ENCODE peak calls at places on chromosomes 12 and 14, in seven cellular contexts. I is prostate gland, B is stomach, Y is Peyer's patch, N is right lobe of liver, E is vagina, W is HCT116. M is an unnamed sample.

GRCh38 chr14:105023791-105024480 is 3.1 kb upstream of the CDCA4 start:
- DNase-seq in B (no peak), I (no peak), N (no peak), E (no peak), Y (no peak), W (peak), M (no peak)

GRCh38 chr12:29537292-29537691 is 39.8 kb upstream of the OVCH1 start:
- DNase-seq in B (no peak), I (no peak), W (no peak), N (no peak), Y (no peak), E (no peak), M (no peak)

GRCh38 chr12:32612658-32613614 is 66.2 kb upstream of the DNM1L start:
- DNase-seq in E (no peak), Y (no peak), B (no peak), I (no peak), N (no peak), W (no peak), M (no peak)

GRCh38 chr12:57221169-57221917 is 4.7 kb downstream of the NXPH4 start:
- DNase-seq in E (no peak), B (no peak), I (no peak), W (no peak), Y (no peak), N (no peak), M (no peak)

GRCh38 chr12:31000751-31001150 is 72.9 kb upstream of the DDX11 start:
- DNase-seq in E (no peak), B (no peak), Y (peak), I (no peak), N (no peak), W (no peak), M (no peak)

GRCh38 chr12:118107694-118108093 is 3.9 kb upstream of the VSIG10 start:
- DNase-seq in B (no peak), W (no peak), E (no peak), Y (no peak), I (no peak), N (no peak), M (no peak)

GRCh38 chr14:36661506-36662257 is at the start of gene PAX9:
- DNase-seq in Y (peak), B (peak), E (no peak), I (peak), W (peak), N (peak), M (peak)

GRCh38 chr14:94601961-94602391 is 10.2 kb upstream of the SERPINA3 start:
- DNase-seq in I (peak), W (peak), Y (no peak), N (no peak), B (peak), E (no peak), M (no peak)

GRCh38 chr14:21526672-21527319 is 650 bp upstream of the SALL2 start:
- DNase-seq in B (no peak), N (no peak), Y (no peak), I (no peak), E (no peak), W (no peak), M (no peak)

GRCh38 chr14:80549141-80549540 is 337.8 kb upstream of the DIO2 start:
- DNase-seq in B (no peak), N (no peak), Y (no peak), I (peak), W (no peak), E (no peak), M (no peak)

GRCh38 chr12:74747305-74747704 is 209.7 kb downstream of the ATXN7L3B start:
- DNase-seq in E (no peak), Y (no peak), I (no peak), W (peak), B (no peak), N (no peak), M (no peak)

GRCh38 chr14:60197629-60198318 is 32.6 kb upstream of the DHRS7 start:
- DNase-seq in N (no peak), W (no peak), B (no peak), Y (no peak), E (no peak), I (no peak), M (no peak)

GRCh38 chr12:52884526-52885293 is 20.2 kb downstream of the KRT8 start:
- DNase-seq in I (peak), Y (peak), W (no peak), B (peak), E (no peak), N (peak), M (peak)

GRCh38 chr12:121442028-121442948 is 42.4 kb downstream of the RNF34 start:
- DNase-seq in N (no peak), E (no peak), Y (no peak), B (no peak), W (no peak), I (no peak), M (no peak)

GRCh38 chr12:47391566-47391965 is 311.8 kb upstream of the AMIGO2 start:
- DNase-seq in N (no peak), Y (no peak), E (no peak), B (peak), W (no peak), I (no peak), M (no peak)

GRCh38 chr12:3200032-3200617 is 122.9 kb downstream of the TSPAN9 start:
- DNase-seq in N (no peak), W (no peak), Y (peak), B (peak), I (peak), E (no peak), M (no peak)

GRCh38 chr12:51819851-51820720 is 28.4 kb downstream of the FIGNL2 start:
- DNase-seq in Y (no peak), I (peak), W (no peak), B (peak), E (no peak), N (no peak), M (no peak)

GRCh38 chr14:104895786-104896642 is 28.7 kb upstream of the PLD4 start:
- DNase-seq in B (peak), I (peak), W (no peak), Y (peak), N (peak), E (no peak), M (no peak)

GRCh38 chr12:132827763-132828703 is 636 bp downstream of the GOLGA3 start:
- DNase-seq in N (peak), W (no peak), I (peak), E (no peak), B (peak), Y (peak), M (peak)

GRCh38 chr14:61470261-61470953 is 149.0 kb downstream of the PRKCH start:
- DNase-seq in W (no peak), I (no peak), B (no peak), N (no peak), Y (no peak), E (no peak), M (no peak)

GRCh38 chr12:113862570-113863454 is 103.3 kb downstream of the RBM19 start:
- DNase-seq in I (no peak), Y (no peak), W (no peak), E (no peak), B (no peak), N (no peak), M (no peak)

GRCh38 chr12:53171725-53172329 is 8.7 kb upstream of the ZNF740 start:
- DNase-seq in W (no peak), N (peak), I (peak), E (no peak), Y (no peak), B (no peak), M (no peak)

GRCh38 chr12:47458273-47458672 is 247.6 kb downstream of the RPAP3 start:
- DNase-seq in W (peak), N (no peak), E (no peak), B (no peak), Y (no peak), I (no peak), M (no peak)

GRCh38 chr14:105138021-105138541 is 30.5 kb downstream of the JAG2 start:
- DNase-seq in B (no peak), W (no peak), N (peak), I (no peak), Y (peak), E (no peak), M (no peak)

GRCh38 chr14:20631821-20632389 is 9.6 kb downstream of the OR6S1 start:
- DNase-seq in N (peak), I (peak), E (no peak), Y (peak), W (no peak), B (peak), M (peak)

GRCh38 chr12:91191516-91192111 is 9.0 kb upstream of the DCN start:
- DNase-seq in W (no peak), B (no peak), E (no peak), I (no peak), N (no peak), Y (no peak), M (no peak)

GRCh38 chr12:29830391-29830790 is 46.6 kb upstream of the TMTC1 start:
- DNase-seq in E (no peak), N (no peak), B (no peak), Y (no peak), I (no peak), W (no peak), M (no peak)

GRCh38 chr14:95295600-95296376 is 23.9 kb downstream of the CLMN start:
- DNase-seq in N (no peak), E (no peak), W (no peak), I (no peak), B (no peak), Y (no peak), M (no peak)

GRCh38 chr14:92546347-92547053 is 32.9 kb downstream of the RIN3 start:
- DNase-seq in I (no peak), N (no peak), W (no peak), E (no peak), B (no peak), Y (peak), M (peak)

GRCh38 chr14:56002316-56002715 is 115.9 kb upstream of the PELI2 start:
- DNase-seq in I (no peak), E (no peak), B (no peak), N (no peak), W (no peak), Y (no peak), M (no peak)

DNA sequence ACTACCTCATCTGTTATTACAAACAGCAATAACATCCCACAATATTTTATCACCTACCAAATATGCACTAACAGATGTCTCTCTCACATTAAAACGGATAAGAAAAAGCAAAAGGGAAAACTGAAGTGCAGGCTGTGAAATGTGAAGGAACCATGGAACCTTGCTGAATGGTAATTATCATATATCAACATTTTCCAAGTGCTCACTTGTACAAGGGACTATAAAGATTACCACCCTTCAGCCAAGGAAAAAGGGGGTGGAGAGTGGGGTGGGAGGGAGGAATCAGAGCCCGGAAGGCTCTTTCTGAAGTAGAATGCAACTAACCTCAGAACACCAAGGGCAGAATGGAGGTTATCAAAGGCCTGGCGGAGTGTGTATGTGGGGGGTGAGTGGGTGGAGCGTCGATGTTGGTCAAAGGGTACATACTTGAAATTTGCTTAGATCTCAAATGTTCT is 1.2 kb downstream of the SNX6 start:
- DNase-seq in W (no peak), B (peak), N (no peak), Y (no peak), E (no peak), I (no peak), M (peak)
- TF ChIP-seq POLR2A in W (no peak), B (no peak), N (no peak), Y (no peak), E (no peak), I (no peak), M (no peak)

GRCh38 chr12:6953417-6954315 is 2.5 kb downstream of the PTPN6 start:
- DNase-seq in E (no peak), N (peak), I (no peak), W (no peak), B (peak), Y (peak), M (no peak)
- TF ChIP-seq POLR2A in E (no peak), N (peak), I (no peak), W (no peak), B (no peak), Y (no peak), M (peak)

GRCh38 chr14:28767851-28768548 is 1.4 kb downstream of the FOXG1 start:
- DNase-seq in B (no peak), N (no peak), I (no peak), E (no peak), Y (no peak), W (no peak), M (peak)
- TF ChIP-seq POLR2A in B (no peak), N (no peak), I (no peak), E (no peak), Y (no peak), W (no peak), M (no peak)

GRCh38 chr14:50062438-50063039 is 53.8 kb downstream of the VCPKMT start:
- DNase-seq in W (peak), I (no peak), E (no peak), N (peak), Y (no peak), B (peak), M (peak)
- TF ChIP-seq POLR2A in W (no peak), I (no peak), E (no peak), N (peak), Y (peak), B (no peak), M (no peak)

GRCh38 chr14:76810525-76810924 is 2.2 kb downstream of the ANGEL1 start:
- DNase-seq in Y (no peak), N (no peak), I (no peak), W (no peak), B (no peak), E (no peak), M (no peak)

GRCh38 chr14:76811561-76811960 is 1.1 kb downstream of the ANGEL1 start:
- DNase-seq in E (no peak), B (no peak), Y (no peak), W (no peak), N (no peak), I (no peak), M (peak)

GRCh38 chr14:76812093-76812421 is 625 bp downstream of the ANGEL1 start:
- DNase-seq in W (no peak), E (no peak), B (no peak), Y (no peak), I (no peak), N (no peak), M (no peak)

GRCh38 chr14:76810953-76811400 is 1.7 kb downstream of the ANGEL1 start:
- DNase-seq in I (no peak), W (peak), Y (no peak), N (no peak), B (no peak), E (no peak), M (peak)

GRCh38 chr14:76812422-76813383 is at the start of gene ANGEL1:
- DNase-seq in W (peak), I (peak), E (no peak), B (peak), N (peak), Y (peak), M (peak)
- TF ChIP-seq POLR2A in W (peak), I (peak), E (no peak), B (no peak), N (peak), Y (peak), M (peak)

DNA sequence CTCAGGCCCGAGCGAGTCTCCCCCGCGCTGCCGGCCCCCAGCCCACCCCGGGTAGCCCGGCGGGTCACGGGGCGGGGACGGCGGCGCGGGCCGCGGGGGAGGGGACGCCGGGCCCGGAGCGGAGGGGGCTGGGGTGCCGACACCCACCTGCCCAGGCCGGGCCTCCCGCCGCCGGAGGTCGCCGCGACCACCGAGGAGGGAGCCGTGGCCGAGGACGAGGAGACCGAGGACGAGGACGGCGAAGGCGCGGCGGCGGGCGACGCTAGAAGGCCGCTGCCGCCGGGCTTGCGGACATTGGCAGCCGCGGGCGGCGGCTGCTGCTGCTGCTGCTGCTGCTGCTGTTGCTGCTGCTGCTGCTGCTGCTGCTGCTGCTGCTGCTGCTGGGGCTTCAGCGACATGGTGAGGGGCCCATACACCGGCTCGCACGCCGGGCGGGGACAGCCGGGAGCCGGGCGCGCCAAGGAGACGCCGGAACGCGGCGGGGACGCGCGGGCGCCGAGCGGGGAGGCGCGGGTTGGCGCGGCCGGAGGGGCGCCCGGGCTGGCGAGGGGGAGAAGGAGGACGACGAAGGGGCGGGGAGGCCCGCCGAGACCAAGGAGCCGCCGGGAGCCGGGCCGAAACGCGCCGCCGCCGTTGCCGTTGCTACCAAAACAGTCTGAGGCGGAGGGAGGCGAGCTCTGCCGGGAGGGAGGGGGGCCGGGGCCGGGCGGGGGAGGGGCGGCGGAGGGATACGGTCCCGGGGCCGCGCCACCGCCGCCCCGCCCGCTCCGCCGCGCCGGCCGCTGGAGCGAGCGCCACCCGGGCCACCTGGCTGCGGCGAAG is at the start of gene ATXN2:
- DNase-seq in I (peak), B (peak), N (peak), W (no peak), E (no peak), Y (peak), M (no peak)
- TF ChIP-seq POLR2A in I (no peak), B (no peak), N (no peak), W (peak), E (no peak), Y (no peak), M (no peak)

GRCh38 chr12:49554266-49554665 is 13.7 kb downstream of the MCRS1 start:
- DNase-seq in E (no peak), N (no peak), I (no peak), B (no peak), W (no peak), Y (peak), M (no peak)
- TF ChIP-seq POLR2A in E (no peak), N (no peak), I (no peak), B (no peak), W (no peak), Y (no peak), M (no peak)

DNA sequence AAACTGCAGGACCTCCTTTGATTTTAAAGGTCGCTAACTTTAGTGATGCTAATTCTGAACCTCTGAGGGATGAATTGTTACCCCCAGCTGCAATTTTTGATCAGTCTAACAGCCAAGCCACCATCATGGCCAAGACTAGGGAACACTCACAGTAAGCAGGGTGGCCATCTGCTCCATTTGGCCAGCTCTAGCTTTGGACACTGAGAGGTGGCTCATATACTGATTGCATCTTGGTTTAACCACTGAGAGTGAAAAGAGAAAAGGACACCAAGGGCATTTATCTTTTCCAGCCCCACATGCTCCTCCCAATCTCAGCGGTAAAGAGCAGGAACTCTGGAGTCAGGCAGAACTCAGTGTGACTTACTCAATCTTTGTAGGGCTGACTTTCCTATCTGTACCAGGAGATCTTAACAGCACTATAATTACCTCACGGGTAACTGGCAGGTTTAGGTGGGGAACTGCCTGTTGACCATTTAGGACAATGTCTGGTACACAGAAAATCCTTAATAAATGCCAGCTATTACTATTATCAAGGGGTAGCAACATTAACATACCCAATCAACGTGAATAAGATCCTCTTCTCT is 6.2 kb downstream of the LPCAT3 start:
- DNase-seq in Y (no peak), E (no peak), W (no peak), I (no peak), N (no peak), B (no peak), M (no peak)
- TF ChIP-seq POLR2A in Y (no peak), E (no peak), W (no peak), I (no peak), N (no peak), B (no peak), M (no peak)

DNA sequence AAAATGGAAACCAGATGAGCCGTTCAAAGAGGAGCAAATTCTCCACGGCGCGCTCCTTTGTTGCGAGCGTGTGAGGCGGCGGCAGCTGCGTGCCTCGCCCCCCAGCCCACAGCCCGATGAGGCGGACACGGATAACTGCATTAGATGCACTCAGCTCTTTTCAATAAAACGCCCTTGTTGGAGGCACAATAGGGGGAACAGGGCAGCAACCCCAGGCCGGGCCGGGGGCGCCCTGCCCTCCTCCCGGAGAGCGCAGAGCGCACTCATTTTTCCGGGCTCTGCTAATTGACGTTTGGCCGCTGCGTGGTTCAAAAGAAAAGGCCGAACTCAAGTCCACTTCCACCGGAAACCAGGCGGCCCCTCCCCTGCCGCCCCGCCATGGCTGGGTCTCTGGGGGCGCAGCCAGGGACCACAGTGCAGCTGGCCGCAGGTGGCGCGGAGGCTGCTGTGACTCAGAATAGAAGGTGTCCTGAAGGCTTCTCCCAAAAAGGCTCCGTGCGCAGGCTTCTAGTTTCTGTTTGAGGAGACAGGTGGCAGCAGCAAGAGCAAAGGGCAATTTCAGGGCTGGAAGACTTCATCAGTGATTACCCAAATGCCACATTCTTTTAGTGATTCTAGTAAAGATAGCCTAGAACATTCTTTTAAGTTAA is 29.0 kb upstream of the SMOC1 start:
- DNase-seq in B (no peak), W (no peak), E (no peak), Y (no peak), N (peak), I (no peak), M (no peak)
- TF ChIP-seq POLR2A in B (no peak), W (no peak), E (no peak), Y (no peak), N (peak), I (no peak), M (no peak)

M was measured in erythroblast.